ENCODE peak calls at places on chromosome 5, in seven cellular contexts. B is amniotic epithelial cell; O is activated naive CD4-positive, alpha-beta T cell treated with anti-CD3 and anti-CD28 coated beads, Interleukin-2, amount 10 ng/mL, durations not matched to agents 7 days and 5 days; I is foreskin fibroblast; P is mucosa of descending colon; J is Caco-2; K is midbrain. C is an unnamed sample.

GRCh38 chr5:14034991-14035390 is 90.5 kb upstream of the DNAH5 start:
- DNase-seq in B (no peak), O (no peak), I (no peak), P (no peak), J (no peak), K (no peak), C (no peak)

GRCh38 chr5:10988637-10989036 is 227.6 kb upstream of the DAP start:
- DNase-seq in B (no peak), O (no peak), I (no peak), P (no peak), J (no peak), K (peak), C (no peak)

GRCh38 chr5:65663804-65664521 is 39.1 kb downstream of the SHLD3 start:
- DNase-seq in B (peak), O (no peak), I (no peak), P (no peak), J (no peak), K (no peak), C (no peak)

GRCh38 chr5:122870219-122870856 is 24.9 kb downstream of the SNX24 start:
- DNase-seq in B (peak), O (no peak), I (peak), P (no peak), J (no peak), K (no peak), C (no peak)

GRCh38 chr5:115419794-115420585 is 123.5 kb upstream of the CCDC112 start:
- DNase-seq in B (peak), O (no peak), I (peak), P (no peak), J (no peak), K (no peak), C (no peak)

GRCh38 chr5:6427689-6428088 is 21.0 kb upstream of the UBE2QL1 start:
- DNase-seq in B (no peak), O (no peak), I (no peak), P (no peak), J (no peak), K (no peak), C (no peak)

GRCh38 chr5:66617223-66617861 is 21.1 kb downstream of the MAST4 start:
- DNase-seq in B (no peak), O (no peak), I (no peak), P (no peak), J (no peak), K (no peak), C (no peak)

GRCh38 chr5:163565931-163566608 is 60.7 kb downstream of the MAT2B start:
- DNase-seq in B (peak), O (peak), I (peak), P (peak), J (peak), K (peak), C (no peak)

GRCh38 chr5:61933787-61934626 is 372.0 kb upstream of the KIF2A start:
- DNase-seq in B (peak), O (peak), I (peak), P (peak), J (peak), K (peak), C (no peak)

GRCh38 chr5:125485003-125485641 is 738.7 kb upstream of the ZNF608 start:
- DNase-seq in B (peak), O (no peak), I (peak), P (peak), J (no peak), K (peak), C (no peak)

GRCh38 chr5:89190515-89191265 is 307.7 kb upstream of the MEF2C start:
- DNase-seq in B (no peak), O (no peak), I (no peak), P (no peak), J (no peak), K (no peak), C (no peak)

GRCh38 chr5:11130111-11130510 is 369.1 kb upstream of the DAP start:
- DNase-seq in B (no peak), O (no peak), I (no peak), P (no peak), J (no peak), K (no peak), C (no peak)

GRCh38 chr5:96958977-96959376 is 23.1 kb downstream of the LNPEP start:
- DNase-seq in B (no peak), O (no peak), I (no peak), P (no peak), J (no peak), K (no peak), C (no peak)

GRCh38 chr5:39547548-39548154 is 122.9 kb upstream of the DAB2 start:
- DNase-seq in B (peak), O (no peak), I (peak), P (peak), J (no peak), K (peak), C (no peak)

GRCh38 chr5:153081385-153081784 is 409.1 kb upstream of the GRIA1 start:
- DNase-seq in B (peak), O (no peak), I (peak), P (no peak), J (no peak), K (no peak), C (no peak)

GRCh38 chr5:88452820-88453219 is 184.2 kb upstream of the TMEM161B start:
- DNase-seq in B (no peak), O (no peak), I (no peak), P (no peak), J (no peak), K (no peak), C (no peak)

GRCh38 chr5:67393211-67393610 is 196.6 kb upstream of the CD180 start:
- DNase-seq in B (no peak), O (no peak), I (no peak), P (no peak), J (no peak), K (no peak), C (no peak)

GRCh38 chr5:10064546-10065215 is 185.0 kb downstream of the ATPSCKMT start:
- DNase-seq in B (no peak), O (no peak), I (no peak), P (no peak), J (no peak), K (no peak), C (no peak)

GRCh38 chr5:6752236-6752635 is 39.0 kb downstream of the TENT4A start:
- DNase-seq in B (no peak), O (no peak), I (no peak), P (no peak), J (no peak), K (no peak), C (peak)

GRCh38 chr5:36495638-36496010 is 110.8 kb upstream of the SLC1A3 start:
- DNase-seq in B (no peak), O (no peak), I (no peak), P (no peak), J (no peak), K (no peak), C (no peak)

GRCh38 chr5:121325930-121326329 is 525.8 kb upstream of the FTMT start:
- DNase-seq in B (no peak), O (no peak), I (peak), P (no peak), J (no peak), K (no peak), C (no peak)

GRCh38 chr5:147567917-147568598 is 58.2 kb upstream of the DPYSL3 start:
- DNase-seq in B (peak), O (no peak), I (peak), P (no peak), J (peak), K (no peak), C (no peak)

GRCh38 chr5:87164409-87164808 is 103.3 kb upstream of the RASA1 start:
- DNase-seq in B (no peak), O (no peak), I (no peak), P (no peak), J (no peak), K (no peak), C (no peak)

GRCh38 chr5:173963107-173963506 is 25.9 kb upstream of the C5orf47 start:
- DNase-seq in B (peak), O (no peak), I (peak), P (no peak), J (no peak), K (peak), C (no peak)

GRCh38 chr5:99019812-99020697 is 91.2 kb upstream of the CHD1 start:
- DNase-seq in B (peak), O (no peak), I (peak), P (peak), J (no peak), K (no peak), C (no peak)

GRCh38 chr5:17167171-17167891 is 50.1 kb upstream of the BASP1 start:
- DNase-seq in B (no peak), O (no peak), I (no peak), P (no peak), J (no peak), K (no peak), C (no peak)